ENCODE peak calls at places on chromosomes 2 and 18, in ten cellular contexts. J is CD4-positive, alpha-beta T cell; L is colonic mucosa; U is AG10803; G is endothelial cell; K is astrocyte of the spinal cord; B is foreskin fibroblast; Q is GM20000; W is nephron progenitor cell; Z is brain microvascular endothelial cell. E is an unnamed sample.

GRCh38 chr2:172929644-172930043 is 146.0 kb upstream of the MAP3K20 start:
- DNase-seq in J (no peak), L (no peak), U (no peak), G (no peak), K (no peak), B (no peak), Q (no peak), W (no peak), Z (no peak), E (no peak)

GRCh38 chr2:207252979-207253640 is 87.4 kb upstream of the KLF7 start:
- DNase-seq in J (no peak), L (no peak), U (peak; percentile 84), G (no peak), K (no peak), B (no peak), Q (no peak), W (no peak), Z (peak; percentile 60), E (no peak)

GRCh38 chr18:70781860-70782453 is 493.1 kb downstream of the SOCS6 start:
- DNase-seq in J (peak; percentile 46), L (peak; percentile 52), U (no peak), G (peak; percentile 12), K (peak; percentile 18), B (no peak), Q (peak; percentile 41), W (peak; percentile 70), Z (peak; percentile 37), E (no peak)

GRCh38 chr2:212711851-212712250 is 173.2 kb upstream of the ERBB4 start:
- DNase-seq in J (no peak), L (no peak), U (peak; percentile 93), G (no peak), K (peak; percentile 72), B (peak; percentile 38), Q (no peak), W (no peak), Z (peak; percentile 64), E (peak; percentile 80)

GRCh38 chr18:74478876-74479275 is 17.3 kb upstream of the CNDP2 start:
- DNase-seq in J (no peak), L (no peak), U (peak; percentile 54), G (no peak), K (no peak), B (peak; percentile 28), Q (no peak), W (no peak), Z (no peak), E (no peak)

GRCh38 chr2:85584354-85584856 is at the start of gene VAMP5:
- DNase-seq in J (peak; percentile 41), L (peak; percentile 59), U (peak; percentile 17), G (peak; percentile 37), K (no peak), B (no peak), Q (peak; percentile 88), W (no peak), Z (no peak), E (no peak)

GRCh38 chr2:202104286-202104870 is 31.3 kb downstream of the KIAA2012 start:
- DNase-seq in J (no peak), L (peak; percentile 43), U (peak; percentile 67), G (peak; percentile 48), K (peak; percentile 40), B (peak; percentile 44), Q (peak; percentile 44), W (peak; percentile 57), Z (peak; percentile 65), E (no peak)

GRCh38 chr2:225431387-225431786 is 31.9 kb downstream of the NYAP2 start:
- DNase-seq in J (no peak), L (no peak), U (no peak), G (no peak), K (no peak), B (no peak), Q (no peak), W (no peak), Z (no peak), E (no peak)

GRCh38 chr18:58286793-58287625 is 243.0 kb downstream of the NEDD4L start:
- DNase-seq in J (no peak), L (no peak), U (no peak), G (no peak), K (no peak), B (no peak), Q (no peak), W (no peak), Z (no peak), E (no peak)

GRCh38 chr2:229783108-229783721 is 68.9 kb upstream of the DNER start:
- DNase-seq in J (no peak), L (no peak), U (no peak), G (no peak), K (no peak), B (no peak), Q (no peak), W (no peak), Z (no peak), E (no peak)

DNA sequence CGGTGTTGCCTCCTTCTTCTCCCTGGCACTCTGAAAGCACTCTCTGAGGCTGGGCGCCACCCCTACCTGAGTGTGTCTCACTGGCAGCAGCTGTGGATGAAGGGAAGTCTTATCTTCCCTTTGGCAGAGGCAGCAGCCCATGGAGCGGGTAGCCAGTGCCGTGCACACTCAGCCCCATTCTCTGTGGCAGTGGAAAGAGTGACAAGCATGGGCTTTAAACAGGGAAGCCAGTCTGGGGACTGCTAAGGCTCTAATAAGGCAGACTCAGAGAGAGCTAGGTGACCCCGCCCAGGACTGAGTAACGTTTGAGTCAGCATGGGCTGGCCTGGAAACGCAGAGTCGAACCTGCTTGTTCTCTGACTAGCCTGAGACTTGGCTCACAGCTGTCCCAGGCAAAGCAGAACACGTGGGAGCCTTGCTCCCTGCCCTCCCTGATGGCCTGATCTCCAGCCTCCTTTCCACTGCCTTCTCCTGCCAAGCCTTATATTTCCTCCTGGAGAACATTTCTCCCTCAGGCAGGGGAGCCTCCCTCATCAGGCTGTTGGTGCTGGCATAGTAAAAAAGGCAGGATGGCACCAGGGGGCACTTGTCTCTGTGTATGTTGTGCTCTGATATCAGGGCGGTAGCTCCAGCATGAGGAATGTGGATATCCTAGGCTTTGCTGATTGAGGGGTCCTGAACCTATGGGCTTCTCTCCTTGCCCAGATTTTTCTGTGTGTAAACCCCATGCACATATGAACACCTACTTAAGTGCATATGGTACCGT is 93.9 kb upstream of the LGALSL start:
- DNase-seq in J (no peak), L (peak; percentile 85), U (peak; percentile 83), G (no peak), K (peak; percentile 93), B (peak; percentile 95), Q (peak; percentile 39), W (no peak), Z (peak; percentile 97), E (peak; percentile 66)
- TF ChIP-seq CTCF in J (no peak), L (no peak), U (no peak), G (no peak), K (no peak), B (peak; percentile 14), Q (no peak), W (no peak), Z (peak; percentile 17), E (no peak)

GRCh38 chr2:36915627-36916026 is 50.7 kb downstream of the STRN start:
- DNase-seq in J (no peak), L (no peak), U (no peak), G (no peak), K (no peak), B (no peak), Q (no peak), W (no peak), Z (no peak), E (no peak)

GRCh38 chr2:36919041-36919837 is 47.1 kb downstream of the STRN start:
- DNase-seq in J (no peak), L (no peak), U (no peak), G (no peak), K (no peak), B (no peak), Q (no peak), W (no peak), Z (no peak), E (no peak)

GRCh38 chr2:36921984-36922383 is 44.4 kb downstream of the STRN start:
- DNase-seq in J (no peak), L (no peak), U (no peak), G (no peak), K (no peak), B (no peak), Q (no peak), W (no peak), Z (no peak), E (no peak)

GRCh38 chr2:36912692-36913091 is 53.6 kb downstream of the STRN start:
- DNase-seq in J (no peak), L (no peak), U (peak; percentile 16), G (no peak), K (peak; percentile 29), B (peak; percentile 35), Q (no peak), W (no peak), Z (no peak), E (no peak)

DNA sequence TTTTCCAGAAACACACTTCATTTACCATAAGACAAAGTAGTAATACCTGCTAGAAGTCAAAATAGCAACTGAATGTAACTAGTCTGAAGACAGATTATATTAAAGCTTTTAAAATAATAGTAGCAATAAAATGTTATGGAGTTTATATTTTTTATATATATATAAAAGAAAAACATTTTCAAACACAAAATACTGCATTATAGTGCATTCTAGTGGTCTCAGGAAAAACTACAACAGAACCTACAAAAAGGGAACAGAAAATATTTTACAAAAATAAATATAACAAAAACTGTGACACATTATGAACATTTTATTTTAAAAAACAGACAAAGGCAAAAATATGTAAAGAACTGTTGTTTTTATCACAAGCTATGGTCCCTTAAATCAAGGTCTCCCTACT is 48.0 kb downstream of the STRN start:
- DNase-seq in J (no peak), L (no peak), U (no peak), G (no peak), K (no peak), B (no peak), Q (no peak), W (no peak), Z (no peak), E (no peak)
- TF ChIP-seq CTCF in J (peak; percentile 31), L (no peak), U (peak; percentile 49), G (peak; percentile 50), K (peak; percentile 36), B (peak; percentile 25), Q (no peak), W (peak; percentile 25), Z (no peak), E (peak; percentile 32)

DNA sequence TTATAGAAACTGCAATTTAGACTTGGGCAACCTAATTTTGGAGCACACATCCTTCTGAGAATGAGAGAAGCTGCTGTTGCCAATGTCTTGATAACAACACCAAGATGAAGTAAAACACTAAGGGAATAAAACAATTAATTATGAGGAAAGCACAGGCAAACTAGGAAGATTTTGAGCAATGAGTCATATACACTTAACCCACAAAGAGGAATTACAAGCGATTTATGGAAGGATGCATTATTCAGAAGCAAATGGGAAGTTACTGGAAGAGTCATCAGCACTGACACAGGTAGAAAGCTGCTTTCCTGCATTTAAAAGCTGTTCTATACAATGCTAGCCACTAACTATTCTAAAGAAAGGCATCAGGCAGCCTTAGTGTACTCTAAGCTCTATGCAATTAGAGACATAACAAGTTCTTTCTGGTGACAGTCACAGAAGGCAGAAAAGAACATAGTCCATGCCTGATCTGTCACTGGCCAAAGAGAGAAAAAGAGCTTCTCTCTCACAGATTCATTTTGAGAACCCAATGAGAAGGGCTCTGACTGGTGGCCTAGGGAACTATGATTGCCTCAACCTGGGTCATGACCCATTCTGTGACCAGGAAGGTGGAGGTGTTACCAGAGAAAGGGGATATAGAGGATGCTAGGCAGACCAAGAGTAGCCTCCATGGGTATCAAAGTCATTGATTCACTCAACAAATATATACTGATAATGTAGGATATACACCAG is 45.4 kb downstream of the M1AP start:
- DNase-seq in J (no peak), L (no peak), U (peak; percentile 77), G (no peak), K (peak; percentile 32), B (peak; percentile 32), Q (no peak), W (no peak), Z (no peak), E (peak; percentile 41)
- TF ChIP-seq CTCF in J (no peak), L (no peak), U (no peak), G (no peak), K (no peak), B (no peak), Q (no peak), W (no peak), Z (no peak), E (no peak)

GRCh38 chr2:97645700-97646629 is at the start of gene COX5B:
- DNase-seq in J (peak; percentile 98), L (peak; percentile 99), U (peak; percentile 95), G (peak; percentile 97), K (peak; percentile 97), B (peak; percentile 95), Q (peak; percentile 98), W (peak; percentile 100), Z (peak; percentile 97), E (peak; percentile 87)
- TF ChIP-seq CTCF in J (no peak), L (no peak), U (no peak), G (no peak), K (no peak), B (no peak), Q (no peak), W (no peak), Z (no peak), E (no peak)